ENCODE peak calls at places on chromosomes 12 and 14, in six cellular contexts. G is GM23248, Z is cardiac muscle cell, A is OCI-LY7, P is upper lobe of left lung, T is T-helper 17 cell. X is an unnamed sample.

GRCh38 chr14:69615471-69616407 is 4.3 kb downstream of the SUSD6 start:
- DNase-seq in G (peak; percentile 91), Z (no peak), A (peak; percentile 89), P (peak; percentile 71), T (no peak), X (peak; percentile 83)

GRCh38 chr12:56080556-56081138 is 682 bp downstream of the ERBB3 start:
- DNase-seq in G (peak; percentile 2), Z (peak; percentile 22), A (peak; percentile 29), P (peak; percentile 65), T (no peak), X (no peak)

GRCh38 chr14:78278464-78278863 is 108.3 kb downstream of the NRXN3 start:
- DNase-seq in G (no peak), Z (no peak), A (no peak), P (no peak), T (no peak), X (no peak)

GRCh38 chr14:100548295-100548655 is 38.9 kb downstream of the BEGAIN start:
- DNase-seq in G (no peak), Z (no peak), A (no peak), P (no peak), T (no peak), X (no peak)

GRCh38 chr14:71103662-71104484 is 196.6 kb downstream of the PCNX1 start:
- DNase-seq in G (peak; percentile 74), Z (peak; percentile 72), A (peak; percentile 80), P (no peak), T (no peak), X (no peak)

GRCh38 chr14:71692496-71692895 is 239.7 kb upstream of the RGS6 start:
- DNase-seq in G (peak; percentile 50), Z (no peak), A (no peak), P (peak; percentile 48), T (no peak), X (no peak)

GRCh38 chr12:60863421-60863820 is 1267.6 kb downstream of the SLC16A7 start:
- DNase-seq in G (no peak), Z (no peak), A (no peak), P (no peak), T (no peak), X (no peak)

GRCh38 chr12:108516511-108517275 is 1.6 kb downstream of the FICD start:
- DNase-seq in G (peak; percentile 43), Z (no peak), A (peak; percentile 36), P (no peak), T (no peak), X (no peak)

GRCh38 chr12:99529966-99530365 is 117.6 kb upstream of the GARIN6 start:
- DNase-seq in G (peak; percentile 24), Z (no peak), A (no peak), P (no peak), T (no peak), X (no peak)

GRCh38 chr14:67806228-67806627 is 10.2 kb downstream of the ZFYVE26 start:
- DNase-seq in G (peak; percentile 85), Z (no peak), A (no peak), P (no peak), T (no peak), X (no peak)

GRCh38 chr14:20478915-20479314 is 9.7 kb downstream of the PNP start:
- DNase-seq in G (no peak), Z (no peak), A (no peak), P (no peak), T (no peak), X (no peak)

GRCh38 chr12:132046561-132046960 is 96.8 kb downstream of the EP400 start:
- DNase-seq in G (peak; percentile 94), Z (no peak), A (no peak), P (no peak), T (no peak), X (no peak)

GRCh38 chr14:21714318-21714929 is 40.8 kb upstream of the OR4E1 start:
- DNase-seq in G (no peak), Z (no peak), A (no peak), P (no peak), T (no peak), X (no peak)

GRCh38 chr14:89393346-89393745 is 23.7 kb downstream of the FOXN3 start:
- DNase-seq in G (no peak), Z (no peak), A (no peak), P (no peak), T (no peak), X (no peak)

GRCh38 chr14:99101826-99102461 is 170.1 kb downstream of the BCL11B start:
- DNase-seq in G (no peak), Z (no peak), A (no peak), P (no peak), T (no peak), X (no peak)

GRCh38 chr12:23857201-23857600 is 92.3 kb downstream of the SOX5 start:
- DNase-seq in G (no peak), Z (no peak), A (no peak), P (no peak), T (no peak), X (no peak)

GRCh38 chr14:50714452-50715073 is 46.5 kb upstream of the SAV1 start:
- DNase-seq in G (peak; percentile 60), Z (peak; percentile 54), A (peak; percentile 52), P (no peak), T (no peak), X (no peak)

GRCh38 chr12:81089412-81089811 is 11.5 kb downstream of the ACSS3 start:
- DNase-seq in G (no peak), Z (no peak), A (no peak), P (no peak), T (no peak), X (no peak)

GRCh38 chr14:49880267-49881064 is 12.4 kb upstream of the ARF6 start:
- DNase-seq in G (peak; percentile 26), Z (no peak), A (peak; percentile 58), P (no peak), T (no peak), X (no peak)

GRCh38 chr12:100169345-100169744 is 26.7 kb upstream of the BLTP3B start:
- DNase-seq in G (no peak), Z (no peak), A (no peak), P (no peak), T (no peak), X (peak; percentile 11)

GRCh38 chr14:74647834-74648361 is 35.9 kb upstream of the LTBP2 start:
- DNase-seq in G (peak; percentile 41), Z (no peak), A (no peak), P (no peak), T (no peak), X (no peak)

GRCh38 chr12:28868414-28868813 is 280.7 kb upstream of the FAR2 start:
- DNase-seq in G (no peak), Z (no peak), A (no peak), P (no peak), T (no peak), X (no peak)

GRCh38 chr14:21308132-21308478 is 28.2 kb downstream of the RPGRIP1 start:
- DNase-seq in G (no peak), Z (peak; percentile 12), A (no peak), P (no peak), T (no peak), X (no peak)

GRCh38 chr14:98018626-98019025 is 1221.4 kb downstream of the VRK1 start:
- DNase-seq in G (no peak), Z (no peak), A (no peak), P (no peak), T (no peak), X (no peak)

GRCh38 chr14:98028156-98028555 is 1231.0 kb downstream of the VRK1 start:
- DNase-seq in G (no peak), Z (no peak), A (no peak), P (no peak), T (no peak), X (no peak)

GRCh38 chr14:98022541-98023520 is 1225.6 kb downstream of the VRK1 start:
- DNase-seq in G (no peak), Z (no peak), A (no peak), P (no peak), T (no peak), X (no peak)
- H3K9me3 ChIP-seq in G (no peaks in the 10 kb centered on the region), Z (no peaks in the 10 kb centered on the region), A (no peaks in the 10 kb centered on the region), P (no peaks in the 10 kb centered on the region), T (no peaks in the 10 kb centered on the region), X (no peaks in the 10 kb centered on the region)

GRCh38 chr14:53041067-53041466 is 90.2 kb upstream of the FERMT2 start:
- DNase-seq in G (no peak), Z (no peak), A (no peak), P (no peak), T (no peak), X (no peak)

GRCh38 chr14:53043107-53043704 is 92.4 kb upstream of the FERMT2 start:
- DNase-seq in G (no peak), Z (no peak), A (no peak), P (no peak), T (no peak), X (no peak)

GRCh38 chr14:53044486-53044885 is 93.6 kb upstream of the FERMT2 start:
- DNase-seq in G (peak; percentile 89), Z (no peak), A (no peak), P (no peak), T (no peak), X (no peak)

GRCh38 chr14:53038629-53039028 is 87.8 kb upstream of the FERMT2 start:
- DNase-seq in G (no peak), Z (no peak), A (no peak), P (no peak), T (no peak), X (no peak)

GRCh38 chr14:53042480-53042879 is 91.6 kb upstream of the FERMT2 start:
- DNase-seq in G (no peak), Z (peak; percentile 45), A (no peak), P (no peak), T (no peak), X (no peak)
- H3K9me3 ChIP-seq in G (no peaks in the 10 kb centered on the region), Z (no peaks in the 10 kb centered on the region), A (no peaks in the 10 kb centered on the region), P (no peaks in the 10 kb centered on the region), T (no peaks in the 10 kb centered on the region), X (no peaks in the 10 kb centered on the region)

GRCh38 chr12:38163442-38163801 is 153.2 kb upstream of the ALG10B start:
- DNase-seq in G (no peak), Z (no peak), A (no peak), P (no peak), T (no peak), X (no peak)
- H3K9me3 ChIP-seq in G (no peaks in the 10 kb centered on the region), Z (no peaks in the 10 kb centered on the region), A (no peaks in the 10 kb centered on the region), P (no peaks in the 10 kb centered on the region), T (no peaks in the 10 kb centered on the region), X (no peaks in the 10 kb centered on the region)

GRCh38 chr14:43141636-43142191 is 1365.4 kb downstream of the FSCB start:
- DNase-seq in G (no peak), Z (no peak), A (no peak), P (no peak), T (no peak), X (no peak)

GRCh38 chr14:43143106-43143505 is 1364.0 kb downstream of the FSCB start:
- DNase-seq in G (no peak), Z (no peak), A (no peak), P (no peak), T (no peak), X (no peak)

GRCh38 chr14:43145361-43145760 is 1361.7 kb downstream of the FSCB start:
- DNase-seq in G (peak; percentile 2), Z (no peak), A (no peak), P (no peak), T (no peak), X (no peak)

DNA sequence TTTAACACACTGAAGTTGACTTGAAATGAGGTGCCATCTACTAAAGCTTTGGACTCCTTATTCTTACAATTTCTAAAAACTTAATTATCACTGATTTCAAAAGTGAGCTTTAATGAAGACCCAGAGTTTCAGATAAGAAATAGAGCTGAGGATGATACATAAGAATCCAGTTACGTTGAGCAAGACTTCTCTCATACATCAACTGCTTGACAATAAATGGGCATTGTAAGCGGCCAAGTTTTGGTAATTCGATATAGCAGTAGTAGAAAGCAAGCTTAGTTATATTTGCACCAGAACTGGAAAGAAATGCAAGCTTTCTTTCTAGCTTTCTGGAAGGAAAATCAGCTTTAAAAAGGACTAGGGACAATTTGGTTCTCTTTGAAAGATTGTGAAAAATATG is 1359.6 kb downstream of the FSCB start:
- DNase-seq in G (no peak), Z (no peak), A (no peak), P (no peak), T (no peak), X (no peak)
- H3K9me3 ChIP-seq in G (no peaks in the 10 kb centered on the region), Z (no peaks in the 10 kb centered on the region), A (no peaks in the 10 kb centered on the region), P (no peaks in the 10 kb centered on the region), T (no peaks in the 10 kb centered on the region), X (no peaks in the 10 kb centered on the region)